ENCODE peak calls at places on chromosomes 13 and 19, in six cellular contexts. W is psoas muscle, X is cardiac fibroblast, P is PC-3, M is heart left ventricle, B is fibroblast of pulmonary artery. G is an unnamed sample.

GRCh38 chr13:113935081-113935511 is 38.8 kb downstream of the C13orf46 start:
- DNase-seq in W (peak; percentile 37), X (no peak), P (no peak), M (no peak), B (no peak), G (no peak)

GRCh38 chr13:100657881-100658315 is 16.7 kb downstream of the TMTC4 start:
- DNase-seq in W (no peak), X (no peak), P (no peak), M (no peak), B (no peak), G (no peak)

GRCh38 chr13:49220856-49221614 is 897 bp downstream of the MLNR start:
- DNase-seq in W (no peak), X (peak; percentile 19), P (no peak), M (no peak), B (no peak), G (peak; percentile 15)

GRCh38 chr13:114106526-114106925 is 25.9 kb downstream of the RASA3 start:
- DNase-seq in W (no peak), X (no peak), P (no peak), M (no peak), B (no peak), G (no peak)

GRCh38 chr13:52804202-52804641 is 44.2 kb downstream of the PCDH8 start:
- DNase-seq in W (no peak), X (no peak), P (no peak), M (no peak), B (no peak), G (no peak)

GRCh38 chr19:38145627-38146026 is 78.4 kb downstream of the DPF1 start:
- DNase-seq in W (no peak), X (peak; percentile 38), P (no peak), M (no peak), B (peak; percentile 64), G (peak; percentile 53)

GRCh38 chr19:52535831-52536800 is 8.6 kb downstream of the ZNF808 start:
- DNase-seq in W (peak; percentile 93), X (peak; percentile 84), P (no peak), M (peak; percentile 94), B (peak; percentile 71), G (peak; percentile 70)

GRCh38 chr19:34181111-34181864 is 9.0 kb downstream of the LSM14A start:
- DNase-seq in W (no peak), X (no peak), P (peak; percentile 4), M (no peak), B (no peak), G (no peak)

GRCh38 chr19:6707658-6708018 is 12.8 kb downstream of the C3 start:
- DNase-seq in W (peak; percentile 33), X (no peak), P (no peak), M (no peak), B (no peak), G (no peak)

GRCh38 chr13:32390484-32390883 is 37.4 kb downstream of the N4BP2L1 start:
- DNase-seq in W (no peak), X (no peak), P (no peak), M (no peak), B (no peak), G (no peak)

GRCh38 chr13:71625183-71625582 is 241.8 kb downstream of the DACH1 start:
- DNase-seq in W (no peak), X (no peak), P (no peak), M (no peak), B (no peak), G (no peak)

GRCh38 chr13:76223999-76224398 is 587.9 kb downstream of the LMO7 start:
- DNase-seq in W (no peak), X (peak; percentile 22), P (no peak), M (no peak), B (no peak), G (peak; percentile 28)

GRCh38 chr19:5444431-5444830 is 10.8 kb upstream of the ZNRF4 start:
- DNase-seq in W (no peak), X (no peak), P (no peak), M (no peak), B (no peak), G (no peak)

GRCh38 chr19:1469936-1470863 is 8.8 kb downstream of the C19orf25 start:
- DNase-seq in W (peak; percentile 56), X (no peak), P (peak; percentile 61), M (no peak), B (no peak), G (no peak)

GRCh38 chr13:113669231-113669870 is 2.3 kb downstream of the GRK1 start:
- DNase-seq in W (peak; percentile 40), X (no peak), P (no peak), M (peak; percentile 9), B (no peak), G (no peak)

GRCh38 chr19:9934132-9934950 is 2.0 kb downstream of the OLFM2 start:
- DNase-seq in W (peak; percentile 82), X (peak; percentile 82), P (peak; percentile 89), M (peak; percentile 61), B (peak; percentile 73), G (peak; percentile 77)

GRCh38 chr13:50400930-50401553 is 385.8 kb downstream of the KCNRG start:
- DNase-seq in W (no peak), X (peak; percentile 74), P (no peak), M (no peak), B (peak; percentile 84), G (peak; percentile 94)

GRCh38 chr19:37928527-37929286 is 21.7 kb downstream of the SIPA1L3 start:
- DNase-seq in W (no peak), X (no peak), P (no peak), M (no peak), B (no peak), G (no peak)

GRCh38 chr13:71483733-71484132 is 383.3 kb downstream of the DACH1 start:
- DNase-seq in W (no peak), X (no peak), P (no peak), M (no peak), B (no peak), G (no peak)

GRCh38 chr13:35984287-35984686 is 146.9 kb downstream of the DCLK1 start:
- DNase-seq in W (no peak), X (no peak), P (no peak), M (no peak), B (no peak), G (no peak)

GRCh38 chr13:112141643-112142400 is 74.9 kb downstream of the SOX1 start:
- DNase-seq in W (no peak), X (no peak), P (no peak), M (no peak), B (no peak), G (no peak)

GRCh38 chr13:44932171-44932849 is 57.0 kb downstream of the NUFIP1 start:
- DNase-seq in W (no peak), X (peak; percentile 60), P (peak; percentile 55), M (no peak), B (no peak), G (peak; percentile 50)

GRCh38 chr13:45536224-45536623 is 71.5 kb downstream of the COG3 start:
- DNase-seq in W (no peak), X (no peak), P (no peak), M (no peak), B (no peak), G (no peak)

GRCh38 chr13:95706356-95706755 is 29.4 kb downstream of the DNAJC3 start:
- DNase-seq in W (no peak), X (no peak), P (no peak), M (no peak), B (no peak), G (no peak)

GRCh38 chr13:24165746-24166145 is 5.2 kb downstream of the SPATA13 start:
- DNase-seq in W (no peak), X (peak; percentile 30), P (no peak), M (no peak), B (no peak), G (peak; percentile 70)

GRCh38 chr13:58048670-58049069 is 417.1 kb downstream of the PCDH17 start:
- DNase-seq in W (no peak), X (no peak), P (no peak), M (no peak), B (no peak), G (no peak)

GRCh38 chr19:29404951-29405727 is 120.7 kb upstream of the VSTM2B start:
- DNase-seq in W (no peak), X (no peak), P (peak; percentile 1), M (no peak), B (no peak), G (no peak)

GRCh38 chr13:95298169-95298940 is 2.9 kb downstream of the ABCC4 start:
- DNase-seq in W (no peak), X (no peak), P (no peak), M (no peak), B (no peak), G (no peak)

GRCh38 chr13:52004508-52005183 is 6.6 kb downstream of the ATP7B start:
- DNase-seq in W (no peak), X (no peak), P (no peak), M (no peak), B (no peak), G (no peak)

GRCh38 chr19:53868091-53868891 is 608 bp downstream of the MYADM start:
- DNase-seq in W (peak; percentile 81), X (peak; percentile 68), P (peak; percentile 69), M (peak; percentile 78), B (peak; percentile 69), G (peak; percentile 44)

DNA sequence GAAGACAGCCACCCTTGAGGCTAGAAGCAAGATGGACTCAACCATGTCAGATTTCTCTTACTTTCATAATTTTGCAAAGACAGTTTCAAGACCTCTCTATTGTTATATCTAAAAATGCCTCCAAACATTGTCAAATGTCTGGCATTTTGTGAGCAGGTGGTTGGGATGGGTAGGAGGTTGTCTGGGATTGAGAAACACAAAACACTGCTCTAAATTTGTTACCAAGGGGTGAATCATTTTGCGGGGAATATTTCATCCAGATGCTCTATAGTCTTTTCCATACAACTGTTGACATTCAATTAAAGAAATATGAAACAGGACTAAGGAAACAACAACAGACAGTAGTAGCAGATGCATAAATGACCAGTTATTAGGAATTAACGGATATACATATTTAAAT is 208.2 kb downstream of the ITGBL1 start:
- DNase-seq in W (no peak), X (no peak), P (no peak), M (no peak), B (no peak), G (peak; percentile 38)
- H3K4me3 ChIP-seq in W (no peak overlapping the region), X (no peak overlapping the region), P (no peak overlapping the region), M (no peak overlapping the region), B (no peak overlapping the region), G (no peak overlapping the region)

DNA sequence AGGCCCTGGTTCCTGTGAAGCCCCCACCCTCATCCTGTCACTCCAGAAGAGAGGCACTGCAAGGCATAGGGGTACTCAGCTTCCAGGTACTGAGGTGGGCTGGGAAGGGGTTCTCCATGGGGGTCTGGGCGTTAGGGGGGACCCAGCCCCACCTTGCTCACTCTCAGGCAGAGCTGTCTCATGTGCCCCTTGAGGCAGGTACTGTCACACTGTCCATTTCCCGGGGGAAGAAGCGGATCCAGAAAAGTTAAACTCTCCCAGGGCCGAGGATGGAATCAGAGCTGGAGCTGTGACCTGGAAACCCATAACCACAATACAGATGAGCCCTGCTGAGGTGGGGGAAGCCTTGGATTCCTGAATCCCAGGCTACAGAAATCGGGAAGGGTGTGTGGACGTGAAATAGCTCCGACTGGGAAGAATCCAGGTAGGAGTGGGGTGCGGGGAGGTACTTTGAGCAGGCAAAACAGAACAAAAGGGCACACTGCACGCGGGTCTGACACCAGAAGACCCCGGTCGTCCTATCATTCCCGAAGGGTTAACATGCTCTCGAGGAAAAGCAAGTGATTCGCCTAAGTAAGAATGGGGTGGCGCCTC is 529 bp upstream of the USE1 start:
- DNase-seq in W (no peak), X (no peak), P (no peak), M (no peak), B (no peak), G (no peak)
- TF ChIP-seq CTCF in W (no peak), X (no peak), P (no peak), M (no peak), B (no peak), G (no peak)

GRCh38 chr19:11963566-11964355 is 1.1 kb upstream of the ZNF763 start:
- DNase-seq in W (peak; percentile 91), X (peak; percentile 79), P (peak; percentile 57), M (peak; percentile 87), B (peak; percentile 77), G (peak; percentile 66)
- H3K4me3 ChIP-seq in W (peak overlapping the region; percentile 71), X (no peak overlapping the region), P (no peak overlapping the region), M (peak overlapping the region; percentile 87), B (no peak overlapping the region), G (no peak overlapping the region)

GRCh38 chr13:41568990-41569387 is 111.6 kb downstream of the RGCC start:
- DNase-seq in W (no peak), X (peak; percentile 61), P (no peak), M (no peak), B (peak; percentile 71), G (peak; percentile 67)
- TF ChIP-seq CTCF in W (no peak), X (peak; percentile 25), P (no peak), M (no peak), B (no peak), G (no peak)

G was measured in fibroblast of mammary gland.